ENCODE peak calls at places on chromosomes 11 and 22, in ten cellular contexts. One of them, this sample, is unnamed.
A peak's percentile ranks its signal among the peaks of the same experiment; 100 is the strongest.

GRCh38 chr11:42802211-42802918 is 509.4 kb upstream of the API5 start:
- DNase-seq in body of pancreas: no peak
- DNase-seq in cardiac muscle cell: no peak
- DNase-seq in GM23248: no peak
- DNase-seq in neuronal stem cell: no peak
- DNase-seq in A549: no peak
- DNase-seq in heart right ventricle: no peak
- DNase-seq in CD8-positive, alpha-beta T cell: no peak
- DNase-seq in aorta: no peak
- DNase-seq in CD8-positive, alpha-beta memory T cell: no peak
- DNase-seq in this sample: no peak

GRCh38 chr11:128713595-128713994 is 19.7 kb downstream of the FLI1 start:
- DNase-seq in body of pancreas: no peak
- DNase-seq in cardiac muscle cell: no peak
- DNase-seq in GM23248: peak; percentile 47
- DNase-seq in neuronal stem cell: no peak
- DNase-seq in A549: no peak
- DNase-seq in heart right ventricle: no peak
- DNase-seq in CD8-positive, alpha-beta T cell: no peak
- DNase-seq in aorta: no peak
- DNase-seq in CD8-positive, alpha-beta memory T cell: no peak
- DNase-seq in this sample: no peak

GRCh38 chr11:35540526-35540925 is 15.1 kb upstream of the PAMR1 start:
- DNase-seq in body of pancreas: no peak
- DNase-seq in cardiac muscle cell: peak; percentile 73
- DNase-seq in GM23248: peak; percentile 53
- DNase-seq in neuronal stem cell: no peak
- DNase-seq in A549: no peak
- DNase-seq in heart right ventricle: no peak
- DNase-seq in CD8-positive, alpha-beta T cell: no peak
- DNase-seq in aorta: no peak
- DNase-seq in CD8-positive, alpha-beta memory T cell: no peak
- DNase-seq in this sample: no peak

GRCh38 chr22:27220349-27220748 is 563.0 kb downstream of the MIAT start:
- DNase-seq in body of pancreas: no peak
- DNase-seq in cardiac muscle cell: peak; percentile 85
- DNase-seq in GM23248: peak; percentile 94
- DNase-seq in neuronal stem cell: no peak
- DNase-seq in A549: no peak
- DNase-seq in heart right ventricle: no peak
- DNase-seq in CD8-positive, alpha-beta T cell: no peak
- DNase-seq in aorta: no peak
- DNase-seq in CD8-positive, alpha-beta memory T cell: no peak
- DNase-seq in this sample: no peak

GRCh38 chr22:39593061-39593930 is 22.7 kb downstream of the CACNA1I start:
- DNase-seq in body of pancreas: no peak
- DNase-seq in cardiac muscle cell: no peak
- DNase-seq in GM23248: peak; percentile 26
- DNase-seq in neuronal stem cell: no peak
- DNase-seq in A549: peak; percentile 22
- DNase-seq in heart right ventricle: no peak
- DNase-seq in CD8-positive, alpha-beta T cell: no peak
- DNase-seq in aorta: no peak
- DNase-seq in CD8-positive, alpha-beta memory T cell: no peak
- DNase-seq in this sample: no peak

GRCh38 chr22:25777870-25778269 is 35.9 kb downstream of the MYO18B start:
- DNase-seq in body of pancreas: no peak
- DNase-seq in cardiac muscle cell: peak; percentile 64
- DNase-seq in GM23248: peak; percentile 67
- DNase-seq in neuronal stem cell: no peak
- DNase-seq in A549: peak; percentile 69
- DNase-seq in heart right ventricle: no peak
- DNase-seq in CD8-positive, alpha-beta T cell: no peak
- DNase-seq in aorta: no peak
- DNase-seq in CD8-positive, alpha-beta memory T cell: no peak
- DNase-seq in this sample: peak; percentile 62

GRCh38 chr11:11293798-11294611 is 59.0 kb downstream of the CSNK2A3 start:
- DNase-seq in body of pancreas: no peak
- DNase-seq in cardiac muscle cell: no peak
- DNase-seq in GM23248: no peak
- DNase-seq in neuronal stem cell: no peak
- DNase-seq in A549: no peak
- DNase-seq in heart right ventricle: no peak
- DNase-seq in CD8-positive, alpha-beta T cell: no peak
- DNase-seq in aorta: no peak
- DNase-seq in CD8-positive, alpha-beta memory T cell: no peak
- DNase-seq in this sample: peak; percentile 22

GRCh38 chr22:34847072-34847471 is 218.9 kb upstream of the ISX start:
- DNase-seq in body of pancreas: no peak
- DNase-seq in cardiac muscle cell: no peak
- DNase-seq in GM23248: no peak
- DNase-seq in neuronal stem cell: no peak
- DNase-seq in A549: no peak
- DNase-seq in heart right ventricle: no peak
- DNase-seq in CD8-positive, alpha-beta T cell: no peak
- DNase-seq in aorta: no peak
- DNase-seq in CD8-positive, alpha-beta memory T cell: no peak
- DNase-seq in this sample: no peak

GRCh38 chr11:117970400-117971024 is 15.7 kb upstream of the IL10RA start:
- DNase-seq in body of pancreas: no peak
- DNase-seq in cardiac muscle cell: peak; percentile 51
- DNase-seq in GM23248: no peak
- DNase-seq in neuronal stem cell: no peak
- DNase-seq in A549: no peak
- DNase-seq in heart right ventricle: no peak
- DNase-seq in CD8-positive, alpha-beta T cell: no peak
- DNase-seq in aorta: no peak
- DNase-seq in CD8-positive, alpha-beta memory T cell: peak; percentile 39
- DNase-seq in this sample: no peak

GRCh38 chr11:102226702-102227101 is 90.6 kb upstream of the BIRC3 start:
- DNase-seq in body of pancreas: no peak
- DNase-seq in cardiac muscle cell: peak; percentile 86
- DNase-seq in GM23248: peak; percentile 47
- DNase-seq in neuronal stem cell: no peak
- DNase-seq in A549: no peak
- DNase-seq in heart right ventricle: no peak
- DNase-seq in CD8-positive, alpha-beta T cell: no peak
- DNase-seq in aorta: no peak
- DNase-seq in CD8-positive, alpha-beta memory T cell: no peak
- DNase-seq in this sample: no peak

GRCh38 chr11:99589771-99590170 is 569.0 kb downstream of the CNTN5 start:
- DNase-seq in body of pancreas: no peak
- DNase-seq in cardiac muscle cell: no peak
- DNase-seq in GM23248: no peak
- DNase-seq in neuronal stem cell: no peak
- DNase-seq in A549: no peak
- DNase-seq in heart right ventricle: no peak
- DNase-seq in CD8-positive, alpha-beta T cell: no peak
- DNase-seq in aorta: no peak
- DNase-seq in CD8-positive, alpha-beta memory T cell: no peak
- DNase-seq in this sample: no peak

GRCh38 chr11:88475991-88476418 is 138.5 kb upstream of the CTSC start:
- DNase-seq in body of pancreas: no peak
- DNase-seq in cardiac muscle cell: no peak
- DNase-seq in GM23248: peak; percentile 58
- DNase-seq in neuronal stem cell: no peak
- DNase-seq in A549: no peak
- DNase-seq in heart right ventricle: no peak
- DNase-seq in CD8-positive, alpha-beta T cell: no peak
- DNase-seq in aorta: no peak
- DNase-seq in CD8-positive, alpha-beta memory T cell: no peak
- DNase-seq in this sample: no peak

GRCh38 chr22:19663821-19664325 is 50.4 kb upstream of the SEPTIN5 start:
- DNase-seq in body of pancreas: no peak
- DNase-seq in cardiac muscle cell: peak; percentile 72
- DNase-seq in GM23248: peak; percentile 82
- DNase-seq in neuronal stem cell: no peak
- DNase-seq in A549: no peak
- DNase-seq in heart right ventricle: peak; percentile 73
- DNase-seq in CD8-positive, alpha-beta T cell: no peak
- DNase-seq in aorta: no peak
- DNase-seq in CD8-positive, alpha-beta memory T cell: no peak
- DNase-seq in this sample: peak; percentile 84

GRCh38 chr11:4178813-4179662 is 84.4 kb downstream of the RRM1 start:
- DNase-seq in body of pancreas: no peak
- DNase-seq in cardiac muscle cell: no peak
- DNase-seq in GM23248: no peak
- DNase-seq in neuronal stem cell: no peak
- DNase-seq in A549: no peak
- DNase-seq in heart right ventricle: no peak
- DNase-seq in CD8-positive, alpha-beta T cell: no peak
- DNase-seq in aorta: no peak
- DNase-seq in CD8-positive, alpha-beta memory T cell: no peak
- DNase-seq in this sample: no peak

GRCh38 chr22:42604403-42604802 is 10.3 kb downstream of the POLDIP3 start:
- DNase-seq in body of pancreas: peak; percentile 56
- DNase-seq in cardiac muscle cell: peak; percentile 63
- DNase-seq in GM23248: peak; percentile 49
- DNase-seq in neuronal stem cell: no peak
- DNase-seq in A549: no peak
- DNase-seq in heart right ventricle: no peak
- DNase-seq in CD8-positive, alpha-beta T cell: no peak
- DNase-seq in aorta: no peak
- DNase-seq in CD8-positive, alpha-beta memory T cell: no peak
- DNase-seq in this sample: no peak

GRCh38 chr11:128021304-128022006 is 565.9 kb downstream of the ETS1 start:
- DNase-seq in body of pancreas: no peak
- DNase-seq in cardiac muscle cell: peak; percentile 48
- DNase-seq in GM23248: peak; percentile 53
- DNase-seq in neuronal stem cell: peak; percentile 26
- DNase-seq in A549: no peak
- DNase-seq in heart right ventricle: no peak
- DNase-seq in CD8-positive, alpha-beta T cell: no peak
- DNase-seq in aorta: no peak
- DNase-seq in CD8-positive, alpha-beta memory T cell: no peak
- DNase-seq in this sample: peak; percentile 25

GRCh38 chr11:70916321-70916720 is 336.1 kb downstream of the SHANK2 start:
- DNase-seq in body of pancreas: no peak
- DNase-seq in cardiac muscle cell: no peak
- DNase-seq in GM23248: no peak
- DNase-seq in neuronal stem cell: no peak
- DNase-seq in A549: no peak
- DNase-seq in heart right ventricle: no peak
- DNase-seq in CD8-positive, alpha-beta T cell: no peak
- DNase-seq in aorta: peak; percentile 19
- DNase-seq in CD8-positive, alpha-beta memory T cell: no peak
- DNase-seq in this sample: no peak

GRCh38 chr11:73350908-73351636 is 25.1 kb upstream of the RELT start:
- DNase-seq in body of pancreas: peak; percentile 62
- DNase-seq in cardiac muscle cell: peak; percentile 86
- DNase-seq in GM23248: peak; percentile 89
- DNase-seq in neuronal stem cell: no peak
- DNase-seq in A549: peak; percentile 73
- DNase-seq in heart right ventricle: no peak
- DNase-seq in CD8-positive, alpha-beta T cell: peak; percentile 57
- DNase-seq in aorta: no peak
- DNase-seq in CD8-positive, alpha-beta memory T cell: peak; percentile 68
- DNase-seq in this sample: peak; percentile 24

GRCh38 chr11:15390857-15391256 is 276.1 kb downstream of the INSC start:
- DNase-seq in body of pancreas: no peak
- DNase-seq in cardiac muscle cell: no peak
- DNase-seq in GM23248: no peak
- DNase-seq in neuronal stem cell: no peak
- DNase-seq in A549: no peak
- DNase-seq in heart right ventricle: no peak
- DNase-seq in CD8-positive, alpha-beta T cell: no peak
- DNase-seq in aorta: no peak
- DNase-seq in CD8-positive, alpha-beta memory T cell: no peak
- DNase-seq in this sample: no peak

GRCh38 chr11:15396778-15397177 is 282.1 kb downstream of the INSC start:
- DNase-seq in body of pancreas: no peak
- DNase-seq in cardiac muscle cell: no peak
- DNase-seq in GM23248: no peak
- DNase-seq in neuronal stem cell: no peak
- DNase-seq in A549: no peak
- DNase-seq in heart right ventricle: no peak
- DNase-seq in CD8-positive, alpha-beta T cell: no peak
- DNase-seq in aorta: no peak
- DNase-seq in CD8-positive, alpha-beta memory T cell: no peak
- DNase-seq in this sample: no peak
- H3K9me3 ChIP-seq in body of pancreas: no peaks in the 10 kb centered on the region
- H3K9me3 ChIP-seq in cardiac muscle cell: no peaks in the 10 kb centered on the region
- H3K9me3 ChIP-seq in GM23248: peaks cover 3% of the 10 kb centered on the region
- H3K9me3 ChIP-seq in neuronal stem cell: no peaks in the 10 kb centered on the region
- H3K9me3 ChIP-seq in A549: no peaks in the 10 kb centered on the region
- H3K9me3 ChIP-seq in heart right ventricle: no peaks in the 10 kb centered on the region
- H3K9me3 ChIP-seq in CD8-positive, alpha-beta T cell: no peaks in the 10 kb centered on the region
- H3K9me3 ChIP-seq in aorta: peaks cover 1% of the 10 kb centered on the region
- H3K9me3 ChIP-seq in CD8-positive, alpha-beta memory T cell: no peaks in the 10 kb centered on the region
- H3K9me3 ChIP-seq in this sample: no peaks in the 10 kb centered on the region

GRCh38 chr11:68118753-68119448 is 2.3 kb downstream of the CHKA start:
- DNase-seq in body of pancreas: peak; percentile 63
- DNase-seq in cardiac muscle cell: peak; percentile 39
- DNase-seq in GM23248: no peak
- DNase-seq in neuronal stem cell: no peak
- DNase-seq in A549: no peak
- DNase-seq in heart right ventricle: no peak
- DNase-seq in CD8-positive, alpha-beta T cell: no peak
- DNase-seq in aorta: no peak
- DNase-seq in CD8-positive, alpha-beta memory T cell: no peak
- DNase-seq in this sample: peak; percentile 33
- H3K4me1 ChIP-seq in body of pancreas: peaks cover 59% of the 10 kb centered on the region
- H3K4me1 ChIP-seq in cardiac muscle cell: peaks cover 44% of the 10 kb centered on the region
- H3K4me1 ChIP-seq in GM23248: no peaks in the 10 kb centered on the region
- H3K4me1 ChIP-seq in neuronal stem cell: peaks cover 19% of the 10 kb centered on the region
- H3K4me1 ChIP-seq in A549: peaks cover 37% of the 10 kb centered on the region
- H3K4me1 ChIP-seq in heart right ventricle: peaks cover 3% of the 10 kb centered on the region
- H3K4me1 ChIP-seq in CD8-positive, alpha-beta T cell: peaks cover 15% of the 10 kb centered on the region
- H3K4me1 ChIP-seq in aorta: no peaks in the 10 kb centered on the region
- H3K4me1 ChIP-seq in CD8-positive, alpha-beta memory T cell: peaks cover 12% of the 10 kb centered on the region
- H3K4me1 ChIP-seq in this sample: peaks cover 9% of the 10 kb centered on the region

GRCh38 chr11:3159296-3160190 is 5.6 kb downstream of the OSBPL5 start:
- DNase-seq in body of pancreas: peak; percentile 58
- DNase-seq in cardiac muscle cell: peak; percentile 45
- DNase-seq in GM23248: peak; percentile 40
- DNase-seq in neuronal stem cell: no peak
- DNase-seq in A549: no peak
- DNase-seq in heart right ventricle: peak; percentile 74
- DNase-seq in CD8-positive, alpha-beta T cell: no peak
- DNase-seq in aorta: peak; percentile 87
- DNase-seq in CD8-positive, alpha-beta memory T cell: no peak
- DNase-seq in this sample: peak; percentile 25
- H3K4me3 ChIP-seq in body of pancreas: no peak overlapping the region
- H3K4me3 ChIP-seq in cardiac muscle cell: peak overlapping the region; percentile 22
- H3K4me3 ChIP-seq in GM23248: peak overlapping the region; percentile 78
- H3K4me3 ChIP-seq in neuronal stem cell: peak overlapping the region; percentile 75
- H3K4me3 ChIP-seq in A549: no peak overlapping the region
- H3K4me3 ChIP-seq in heart right ventricle: peak overlapping the region; percentile 51
- H3K4me3 ChIP-seq in CD8-positive, alpha-beta T cell: no peak overlapping the region
- H3K4me3 ChIP-seq in aorta: peak overlapping the region; percentile 46
- H3K4me3 ChIP-seq in CD8-positive, alpha-beta memory T cell: no peak overlapping the region
- H3K4me3 ChIP-seq in this sample: peak overlapping the region; percentile 49

DNA sequence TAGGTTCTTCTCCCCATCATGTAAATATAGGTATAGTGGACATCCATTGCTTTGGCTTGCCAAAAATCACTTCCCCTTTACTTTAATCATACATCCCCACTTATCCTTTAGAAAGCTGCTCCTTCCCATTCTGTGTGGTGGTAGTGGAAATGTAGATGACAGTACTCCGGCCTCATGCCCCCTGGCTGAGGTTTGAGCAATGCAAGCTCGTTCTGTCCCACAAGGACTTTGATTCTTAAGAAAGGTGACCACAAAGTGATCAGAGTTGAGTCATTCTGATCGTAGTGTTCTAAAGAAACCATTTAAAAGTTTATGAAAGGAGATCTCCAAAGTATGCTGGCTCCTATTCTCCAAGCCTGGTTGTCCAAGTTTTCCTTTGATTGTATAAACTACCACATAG is 10.9 kb downstream of the TUG1 start:
- DNase-seq in body of pancreas: no peak
- DNase-seq in cardiac muscle cell: no peak
- DNase-seq in GM23248: no peak
- DNase-seq in neuronal stem cell: no peak
- DNase-seq in A549: no peak
- DNase-seq in heart right ventricle: no peak
- DNase-seq in CD8-positive, alpha-beta T cell: no peak
- DNase-seq in aorta: no peak
- DNase-seq in CD8-positive, alpha-beta memory T cell: no peak
- DNase-seq in this sample: no peak
- H3K9me3 ChIP-seq in body of pancreas: no peaks in the 10 kb centered on the region
- H3K9me3 ChIP-seq in cardiac muscle cell: no peaks in the 10 kb centered on the region
- H3K9me3 ChIP-seq in GM23248: no peaks in the 10 kb centered on the region
- H3K9me3 ChIP-seq in neuronal stem cell: peaks cover 71% of the 10 kb centered on the region
- H3K9me3 ChIP-seq in A549: peaks cover 43% of the 10 kb centered on the region
- H3K9me3 ChIP-seq in heart right ventricle: peaks cover 4% of the 10 kb centered on the region
- H3K9me3 ChIP-seq in CD8-positive, alpha-beta T cell: peaks cover 50% of the 10 kb centered on the region
- H3K9me3 ChIP-seq in aorta: peaks cover 15% of the 10 kb centered on the region
- H3K9me3 ChIP-seq in CD8-positive, alpha-beta memory T cell: peaks cover 56% of the 10 kb centered on the region
- H3K9me3 ChIP-seq in this sample: peaks cover 3% of the 10 kb centered on the region